ENCODE peak calls at places on chromosomes 1 and 21, in five cellular contexts. O, H, U, D and G are unnamed samples.

GRCh38 chr1:197917813-197918646 is 858 bp downstream of the LHX9 start:
- DNase-seq in O (no peak), H (no peak), U (no peak), D (peak), G (no peak)

GRCh38 chr1:223129229-223129851 is 13.7 kb downstream of the TLR5 start:
- DNase-seq in O (peak), H (peak), U (peak), D (peak), G (peak)

GRCh38 chr21:42107177-42107880 is 36.2 kb downstream of the UMODL1 start:
- DNase-seq in O (no peak), H (peak), U (no peak), D (no peak), G (no peak)

GRCh38 chr1:92623187-92623778 is 136.6 kb upstream of the GFI1 start:
- DNase-seq in O (no peak), H (no peak), U (peak), D (peak), G (no peak)

GRCh38 chr1:101039245-101039644 is 13.7 kb upstream of the DPH5 start:
- DNase-seq in O (no peak), H (no peak), U (no peak), D (no peak), G (no peak)

GRCh38 chr1:175269151-175269550 is 76.6 kb upstream of the KIAA0040 start:
- DNase-seq in O (no peak), H (no peak), U (no peak), D (no peak), G (peak)

GRCh38 chr1:84245566-84245965 is 55.9 kb upstream of the SAMD13 start:
- DNase-seq in O (no peak), H (no peak), U (peak), D (peak), G (no peak)

GRCh38 chr1:8211620-8212442 is 106.1 kb upstream of the SLC45A1 start:
- DNase-seq in O (no peak), H (no peak), U (peak), D (peak), G (peak)

GRCh38 chr1:82931051-82931450 is 1067.9 kb downstream of the TTLL7 start:
- DNase-seq in O (no peak), H (no peak), U (no peak), D (peak), G (no peak)

GRCh38 chr1:48526045-48526714 is 54.2 kb upstream of the SPATA6 start:
- DNase-seq in O (no peak), H (no peak), U (peak), D (no peak), G (no peak)

GRCh38 chr1:52141513-52142219 is at the start of gene ZFYVE9:
- DNase-seq in O (peak), H (peak), U (peak), D (peak), G (peak)

GRCh38 chr1:198577444-198577843 is 37.0 kb upstream of the ATP6V1G3 start:
- DNase-seq in O (no peak), H (no peak), U (peak), D (no peak), G (peak)

GRCh38 chr1:115284209-115284608 is 53.8 kb downstream of the NGF start:
- DNase-seq in O (no peak), H (no peak), U (peak), D (no peak), G (no peak)

GRCh38 chr1:53968125-53968513 is 22.0 kb downstream of the LRRC42 start:
- DNase-seq in O (no peak), H (no peak), U (no peak), D (no peak), G (no peak)

GRCh38 chr1:162285149-162285561 is 91.5 kb downstream of the SPATA46 start:
- DNase-seq in O (peak), H (no peak), U (no peak), D (no peak), G (peak)